ENCODE peak calls at places on chromosomes 6 and 20, in five cellular contexts. H, E, V, O and K are unnamed samples.

GRCh38 chr6:170093658-170094596 is 197.0 kb downstream of the DLL1 start:
- DNase-seq in E (no peak), O (no peak), V (no peak), H (no peak), K (no peak)

GRCh38 chr20:5657190-5657872 is 92.9 kb upstream of the SHLD1 start:
- DNase-seq in O (no peak), V (no peak), H (peak), E (peak), K (peak)

GRCh38 chr6:7758456-7758855 is 32.6 kb downstream of the BMP6 start:
- DNase-seq in O (no peak), H (peak), V (peak), E (no peak), K (peak)

GRCh38 chr6:159758031-159759001 is 3.5 kb upstream of the ACAT2 start:
- DNase-seq in V (peak), E (no peak), H (no peak), O (no peak), K (peak)

GRCh38 chr6:41694815-41695536 is 40.4 kb downstream of the TFEB start:
- DNase-seq in O (no peak), H (no peak), V (no peak), E (no peak), K (no peak)

GRCh38 chr20:49608752-49609670 is 41.1 kb upstream of the PTGIS start:
- DNase-seq in O (peak), H (peak), E (no peak), V (peak), K (no peak)

GRCh38 chr6:11598687-11599086 is 61.1 kb downstream of the TMEM170B start:
- DNase-seq in V (no peak), E (peak), O (no peak), H (no peak), K (no peak)

GRCh38 chr6:137717074-137718073 is 149.7 kb upstream of the TNFAIP3 start:
- DNase-seq in V (no peak), O (peak), H (no peak), E (no peak), K (no peak)

GRCh38 chr6:132227937-132228336 is 173.3 kb downstream of the MOXD1 start:
- DNase-seq in V (peak), O (no peak), H (no peak), E (no peak), K (peak)